ENCODE peak calls at places on chromosomes 4 and X, in four cellular contexts. One of them, this sample, is unnamed.

GRCh38 chrX:19625612-19626011 is 110.3 kb upstream of the MAP3K15 start:
- DNase-seq in thoracic aorta: no peak
- DNase-seq in CD4-positive, CD25-positive, alpha-beta regulatory T cell: peak; percentile 19
- DNase-seq in keratinocyte: no peak
- DNase-seq in this sample: no peak

GRCh38 chr4:98688416-98689290 is 30.2 kb upstream of the TSPAN5 start:
- DNase-seq in CD4-positive, CD25-positive, alpha-beta regulatory T cell: no peak
- DNase-seq in keratinocyte: no peak
- DNase-seq in thoracic aorta: no peak
- DNase-seq in this sample: no peak

GRCh38 chr4:47531241-47531953 is 46.3 kb downstream of the ATP10D start:
- DNase-seq in keratinocyte: peak; percentile 79
- DNase-seq in CD4-positive, CD25-positive, alpha-beta regulatory T cell: peak; percentile 3
- DNase-seq in thoracic aorta: no peak
- DNase-seq in this sample: peak; percentile 87

GRCh38 chrX:149540133-149540620 is 635 bp upstream of the EOLA1 start:
- DNase-seq in CD4-positive, CD25-positive, alpha-beta regulatory T cell: peak; percentile 86
- DNase-seq in thoracic aorta: peak; percentile 80
- DNase-seq in keratinocyte: no peak
- DNase-seq in this sample: peak; percentile 81

GRCh38 chr4:165668694-165669093 is 204.3 kb upstream of the TLL1 start:
- DNase-seq in thoracic aorta: no peak
- DNase-seq in CD4-positive, CD25-positive, alpha-beta regulatory T cell: no peak
- DNase-seq in keratinocyte: no peak
- DNase-seq in this sample: no peak

GRCh38 chrX:55908685-55909212 is 191.2 kb downstream of the RRAGB start:
- DNase-seq in thoracic aorta: no peak
- DNase-seq in CD4-positive, CD25-positive, alpha-beta regulatory T cell: peak; percentile 0
- DNase-seq in keratinocyte: no peak
- DNase-seq in this sample: no peak

GRCh38 chr4:18020145-18020670 is 1.3 kb downstream of the LCORL start:
- DNase-seq in keratinocyte: no peak
- DNase-seq in thoracic aorta: no peak
- DNase-seq in CD4-positive, CD25-positive, alpha-beta regulatory T cell: no peak
- DNase-seq in this sample: peak; percentile 21

GRCh38 chrX:65757943-65758342 is 90.5 kb downstream of the MSN start:
- DNase-seq in thoracic aorta: no peak
- DNase-seq in keratinocyte: peak; percentile 65
- DNase-seq in CD4-positive, CD25-positive, alpha-beta regulatory T cell: no peak
- DNase-seq in this sample: no peak

GRCh38 chr4:127479031-127479622 is 153.6 kb upstream of the INTU start:
- DNase-seq in keratinocyte: no peak
- DNase-seq in CD4-positive, CD25-positive, alpha-beta regulatory T cell: no peak
- DNase-seq in thoracic aorta: no peak
- DNase-seq in this sample: no peak

GRCh38 chr4:83083925-83084475 is 30.5 kb downstream of the PLAC8 start:
- DNase-seq in keratinocyte: no peak
- DNase-seq in thoracic aorta: no peak
- DNase-seq in CD4-positive, CD25-positive, alpha-beta regulatory T cell: peak; percentile 27
- DNase-seq in this sample: peak; percentile 36

GRCh38 chrX:64894454-64895038 is 81.7 kb downstream of the ZC4H2 start:
- DNase-seq in thoracic aorta: no peak
- DNase-seq in keratinocyte: no peak
- DNase-seq in CD4-positive, CD25-positive, alpha-beta regulatory T cell: no peak
- DNase-seq in this sample: peak; percentile 44

GRCh38 chr4:2879026-2879425 is 35.4 kb downstream of the ADD1 start:
- DNase-seq in keratinocyte: no peak
- DNase-seq in thoracic aorta: no peak
- DNase-seq in CD4-positive, CD25-positive, alpha-beta regulatory T cell: no peak
- DNase-seq in this sample: no peak

GRCh38 chr4:46329118-46329976 is 60.6 kb downstream of the GABRA2 start:
- DNase-seq in thoracic aorta: no peak
- DNase-seq in keratinocyte: no peak
- DNase-seq in CD4-positive, CD25-positive, alpha-beta regulatory T cell: no peak
- DNase-seq in this sample: peak; percentile 16

GRCh38 chrX:2185341-2186082 is 315.3 kb downstream of the DHRSX start:
- DNase-seq in CD4-positive, CD25-positive, alpha-beta regulatory T cell: no peak
- DNase-seq in thoracic aorta: no peak
- DNase-seq in keratinocyte: no peak
- DNase-seq in this sample: no peak

GRCh38 chrX:2188316-2188715 is 312.5 kb downstream of the DHRSX start:
- DNase-seq in CD4-positive, CD25-positive, alpha-beta regulatory T cell: no peak
- DNase-seq in thoracic aorta: no peak
- DNase-seq in keratinocyte: no peak
- DNase-seq in this sample: no peak

GRCh38 chrX:2184089-2184488 is 316.7 kb downstream of the DHRSX start:
- DNase-seq in thoracic aorta: no peak
- DNase-seq in keratinocyte: no peak
- DNase-seq in CD4-positive, CD25-positive, alpha-beta regulatory T cell: no peak
- DNase-seq in this sample: no peak

GRCh38 chrX:2187352-2188115 is 313.2 kb downstream of the DHRSX start:
- DNase-seq in CD4-positive, CD25-positive, alpha-beta regulatory T cell: no peak
- DNase-seq in thoracic aorta: no peak
- DNase-seq in keratinocyte: no peak
- DNase-seq in this sample: no peak

GRCh38 chrX:2183193-2183725 is 317.5 kb downstream of the DHRSX start:
- DNase-seq in CD4-positive, CD25-positive, alpha-beta regulatory T cell: no peak
- DNase-seq in keratinocyte: no peak
- DNase-seq in thoracic aorta: no peak
- DNase-seq in this sample: no peak
- H3K4me3 ChIP-seq in CD4-positive, CD25-positive, alpha-beta regulatory T cell: no peak overlapping the region
- H3K4me3 ChIP-seq in keratinocyte: no peak overlapping the region
- H3K4me3 ChIP-seq in thoracic aorta: no peak overlapping the region
- H3K4me3 ChIP-seq in this sample: no peak overlapping the region

DNA sequence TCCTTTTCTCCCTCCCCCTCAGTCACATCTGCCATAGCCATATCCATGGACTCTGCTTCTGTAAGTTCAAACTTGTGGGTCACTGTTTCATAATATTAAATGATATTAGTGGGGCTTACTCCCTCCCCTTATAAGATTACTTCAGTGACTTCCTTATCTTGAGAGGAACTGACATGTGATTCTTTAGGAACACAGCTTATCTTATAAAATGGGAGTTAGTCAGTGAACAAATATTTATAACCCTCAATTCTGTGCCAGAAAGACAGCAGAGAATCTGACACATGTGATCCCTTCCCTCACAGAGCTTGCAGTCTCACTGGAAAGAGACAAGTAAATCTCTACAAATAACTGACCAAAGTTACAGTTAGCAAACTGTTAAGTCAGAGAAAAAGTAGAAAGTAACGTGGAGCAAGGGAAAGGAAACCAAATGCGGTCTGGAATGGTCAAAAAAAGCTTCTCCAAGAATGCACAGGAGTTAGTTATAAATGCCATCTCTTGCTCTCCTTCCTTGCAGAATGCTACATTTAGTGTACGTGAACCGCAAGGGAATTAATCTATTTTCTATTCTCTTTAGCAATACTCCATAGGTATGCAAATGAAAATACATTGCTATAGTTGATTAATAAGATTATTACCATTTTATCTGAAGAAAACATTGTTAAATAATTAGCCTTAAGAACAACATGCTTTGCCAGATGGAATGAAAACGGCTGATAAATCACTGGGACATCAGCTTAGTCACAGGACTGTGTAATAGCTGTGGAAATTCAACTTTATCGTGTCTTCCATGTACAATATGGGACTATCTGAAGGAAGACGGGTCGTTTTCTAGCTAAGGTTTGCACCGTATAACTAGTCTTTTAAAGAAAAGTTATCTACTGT is 29.0 kb downstream of the SGMS2 start:
- DNase-seq in keratinocyte: no peak
- DNase-seq in CD4-positive, CD25-positive, alpha-beta regulatory T cell: no peak
- DNase-seq in thoracic aorta: no peak
- DNase-seq in this sample: no peak
- H3K4me3 ChIP-seq in keratinocyte: no peak overlapping the region
- H3K4me3 ChIP-seq in CD4-positive, CD25-positive, alpha-beta regulatory T cell: no peak overlapping the region
- H3K4me3 ChIP-seq in thoracic aorta: peak overlapping the region; percentile 41
- H3K4me3 ChIP-seq in this sample: no peak overlapping the region

DNA sequence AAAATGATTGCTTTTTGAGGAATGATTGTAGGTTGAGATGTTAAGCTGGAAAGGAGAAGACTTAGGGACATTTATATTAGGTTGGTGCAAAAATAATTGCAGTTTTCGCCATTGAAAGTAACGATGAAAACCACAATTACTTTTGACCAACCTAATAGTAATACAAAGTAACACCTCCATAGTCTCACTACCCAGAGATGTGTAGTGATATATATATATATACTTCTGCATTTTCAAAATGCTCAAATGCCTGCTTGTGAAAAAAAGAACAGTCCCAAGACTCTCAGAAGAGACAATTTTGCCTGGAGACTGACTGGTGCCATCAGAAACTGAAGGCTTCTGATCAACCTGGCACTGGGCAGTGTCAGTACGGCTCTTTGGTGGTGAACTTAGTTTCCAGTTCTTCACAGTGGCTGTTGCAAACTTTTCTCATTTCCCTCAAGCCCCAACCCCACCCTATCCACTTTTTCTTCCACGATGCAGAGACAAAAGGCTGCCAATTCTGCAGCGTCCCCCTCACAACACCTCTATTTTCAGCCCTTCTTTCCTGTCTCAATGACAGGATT is 35.1 kb upstream of the TAPT1 start:
- DNase-seq in thoracic aorta: no peak
- DNase-seq in CD4-positive, CD25-positive, alpha-beta regulatory T cell: no peak
- DNase-seq in keratinocyte: no peak
- DNase-seq in this sample: no peak
- H3K4me3 ChIP-seq in thoracic aorta: no peak overlapping the region
- H3K4me3 ChIP-seq in CD4-positive, CD25-positive, alpha-beta regulatory T cell: no peak overlapping the region
- H3K4me3 ChIP-seq in keratinocyte: no peak overlapping the region
- H3K4me3 ChIP-seq in this sample: no peak overlapping the region

GRCh38 chrX:11787564-11787963 is 29.5 kb downstream of the MSL3 start:
- DNase-seq in keratinocyte: no peak
- DNase-seq in CD4-positive, CD25-positive, alpha-beta regulatory T cell: peak; percentile 51
- DNase-seq in thoracic aorta: no peak
- DNase-seq in this sample: peak; percentile 31
- H3K4me3 ChIP-seq in keratinocyte: no peak overlapping the region
- H3K4me3 ChIP-seq in CD4-positive, CD25-positive, alpha-beta regulatory T cell: peak overlapping the region; percentile 84
- H3K4me3 ChIP-seq in thoracic aorta: peak overlapping the region; percentile 55
- H3K4me3 ChIP-seq in this sample: no peak overlapping the region

This sample was measured in HL-60.